ENCODE peak calls at places on chromosomes 4 and X, in seven cellular contexts. V, J, U, H, B, E and G are unnamed samples.
A peak's percentile ranks its signal among the peaks of the same experiment; 100 is the strongest.

GRCh38 chr4:150264595-150265141 is 186.4 kb downstream of the DCLK2 start:
- DNase-seq in B (no peak), H (no peak), J (no peak), E (no peak), U (no peak), V (no peak), G (no peak)

GRCh38 chrX:70592091-70592490 is 147.5 kb downstream of the DLG3 start:
- DNase-seq in E (no peak), B (no peak), H (peak; percentile 75), V (no peak), U (no peak), J (no peak), G (peak; percentile 14)

GRCh38 chrX:137855490-137855889 is 289.6 kb downstream of the ZIC3 start:
- DNase-seq in E (no peak), U (no peak), J (no peak), H (no peak), B (no peak), V (no peak), G (no peak)

GRCh38 chr4:89863533-89863932 is 26.6 kb upstream of the SNCA start:
- DNase-seq in E (no peak), B (no peak), J (no peak), V (no peak), H (no peak), U (no peak), G (no peak)

GRCh38 chrX:46400530-46400929 is 144.7 kb downstream of the ZNF674 start:
- DNase-seq in H (no peak), B (no peak), E (no peak), V (no peak), U (no peak), J (no peak), G (no peak)

GRCh38 chr4:3315566-3315965 is 22.7 kb downstream of the RGS12 start:
- DNase-seq in V (peak; percentile 22), E (peak; percentile 27), U (no peak), J (no peak), B (no peak), H (no peak), G (no peak)

GRCh38 chrX:103442536-103442901 is 66.2 kb downstream of the BEX3 start:
- DNase-seq in V (no peak), E (no peak), B (no peak), H (peak; percentile 78), J (no peak), U (no peak), G (no peak)

GRCh38 chr4:20288047-20288650 is 36.4 kb downstream of the SLIT2 start:
- DNase-seq in J (no peak), U (no peak), E (no peak), B (no peak), V (no peak), H (peak; percentile 50), G (no peak)

GRCh38 chr4:90852232-90852631 is 725.0 kb downstream of the CCSER1 start:
- DNase-seq in H (no peak), U (no peak), B (no peak), E (no peak), J (no peak), V (no peak), G (no peak)

GRCh38 chrX:53486285-53486684 is 52.1 kb upstream of the HSD17B10 start:
- DNase-seq in V (no peak), E (no peak), H (no peak), U (no peak), J (no peak), B (no peak), G (no peak)

GRCh38 chrX:19670854-19671620 is 155.7 kb upstream of the MAP3K15 start:
- DNase-seq in U (no peak), J (no peak), V (peak; percentile 62), H (peak; percentile 63), E (no peak), B (no peak), G (no peak)

GRCh38 chr4:54902261-54902660 is 223.1 kb downstream of the KDR start:
- DNase-seq in B (no peak), J (no peak), U (no peak), E (no peak), H (peak; percentile 3), V (no peak), G (no peak)

GRCh38 chr4:3862640-3863420 is 96.6 kb downstream of the ADRA2C start:
- DNase-seq in E (no peak), V (no peak), U (no peak), H (no peak), B (no peak), J (no peak), G (no peak)

GRCh38 chr4:20506827-20507226 is 193.4 kb upstream of the PACRGL start:
- DNase-seq in E (no peak), B (no peak), H (peak; percentile 95), J (no peak), U (no peak), V (no peak), G (no peak)

GRCh38 chrX:126237524-126237923 is 71.4 kb upstream of the DCAF12L2 start:
- DNase-seq in E (no peak), H (no peak), U (no peak), V (no peak), B (no peak), J (no peak), G (no peak)

GRCh38 chr4:17613761-17614415 is 553 bp upstream of the MED28 start:
- DNase-seq in H (peak; percentile 71), V (no peak), J (no peak), B (no peak), E (no peak), U (no peak), G (no peak)

GRCh38 chr4:142582340-142582739 is 263.8 kb downstream of the INPP4B start:
- DNase-seq in E (no peak), B (no peak), J (no peak), V (no peak), H (no peak), U (no peak), G (no peak)

GRCh38 chr4:6909970-6910339 is 329 bp downstream of the TBC1D14 start:
- DNase-seq in J (peak; percentile 61), U (no peak), B (no peak), V (no peak), E (peak; percentile 67), H (no peak), G (no peak)